ENCODE peak calls at places on chromosomes 1 and 21, in four cellular contexts. Q, B, M and Y are unnamed samples.

GRCh38 chr1:153490272-153491051 is 30.0 kb upstream of the S100A7 start:
- DNase-seq in Q (no peak), B (no peak), M (no peak), Y (peak)

GRCh38 chr1:165257969-165258459 is 98.5 kb downstream of the LMX1A start:
- DNase-seq in Q (peak), B (peak), M (peak), Y (peak)

GRCh38 chr1:183566026-183566425 is 24.2 kb downstream of the NCF2 start:
- DNase-seq in Q (no peak), B (no peak), M (no peak), Y (no peak)

GRCh38 chr1:163230827-163231226 is 28.1 kb upstream of the RGS5 start:
- DNase-seq in Q (no peak), B (no peak), M (no peak), Y (no peak)

GRCh38 chr1:54975709-54976108 is 4.7 kb upstream of the TMEM61 start:
- DNase-seq in Q (no peak), B (no peak), M (no peak), Y (no peak)

GRCh38 chr1:119713039-119713537 is 1.4 kb downstream of the PHGDH start:
- DNase-seq in Q (no peak), B (no peak), M (no peak), Y (no peak)

GRCh38 chr1:119549719-119550141 is 42.7 kb downstream of the HSD3B1 start:
- DNase-seq in Q (no peak), B (peak), M (peak), Y (peak)

GRCh38 chr1:228036701-228037231 is 30.0 kb downstream of the WNT3A start:
- DNase-seq in Q (no peak), B (no peak), M (no peak), Y (no peak)

GRCh38 chr1:97270508-97271307 is 549.1 kb downstream of the PTBP2 start:
- DNase-seq in Q (no peak), B (no peak), M (no peak), Y (no peak)

GRCh38 chr1:158799689-158800088 is 18.7 kb upstream of the OR6N2 start:
- DNase-seq in Q (no peak), B (no peak), M (peak), Y (no peak)

GRCh38 chr1:220281159-220281574 is 8.9 kb upstream of the RAB3GAP2 start:
- DNase-seq in Q (no peak), B (no peak), M (peak), Y (peak)

GRCh38 chr1:44832068-44832700 is 10.9 kb downstream of the PTCH2 start:
- DNase-seq in Q (no peak), B (no peak), M (peak), Y (peak)

GRCh38 chr1:236345728-236346127 is 48.4 kb upstream of the EDARADD start:
- DNase-seq in Q (no peak), B (peak), M (peak), Y (peak)

GRCh38 chr1:213138892-213139291 is 87.9 kb downstream of the RPS6KC1 start:
- DNase-seq in Q (no peak), B (no peak), M (peak), Y (no peak)

GRCh38 chr1:96538883-96539282 is 182.7 kb upstream of the PTBP2 start:
- DNase-seq in Q (no peak), B (no peak), M (no peak), Y (no peak)

GRCh38 chr1:39268906-39269305 is 64.4 kb downstream of the MACF1 start:
- DNase-seq in Q (no peak), B (no peak), M (no peak), Y (peak)

GRCh38 chr1:94947453-94947852 is 20.5 kb upstream of the CNN3 start:
- DNase-seq in Q (no peak), B (no peak), M (no peak), Y (no peak)

GRCh38 chr1:182595641-182596240 is 6.7 kb upstream of the RNASEL start:
- DNase-seq in Q (no peak), B (peak), M (peak), Y (peak)

GRCh38 chr1:224454337-224455055 is 19.9 kb upstream of the WDR26 start:
- DNase-seq in Q (no peak), B (peak), M (no peak), Y (no peak)

GRCh38 chr1:67618285-67619018 is 66.5 kb upstream of the GADD45A start:
- DNase-seq in Q (no peak), B (no peak), M (no peak), Y (no peak)

GRCh38 chr1:209367031-209367813 is 216.3 kb upstream of the CAMK1G start:
- DNase-seq in Q (no peak), B (no peak), M (no peak), Y (no peak)

GRCh38 chr21:39379986-39380891 is 31.4 kb upstream of the HMGN1 start:
- DNase-seq in Q (peak), B (peak), M (peak), Y (peak)

GRCh38 chr1:246301553-246302250 is 205.4 kb downstream of the SMYD3 start:
- DNase-seq in Q (no peak), B (no peak), M (no peak), Y (no peak)

GRCh38 chr1:11680270-11681070 is 478 bp downstream of the MAD2L2 start:
- DNase-seq in Q (no peak), B (no peak), M (no peak), Y (peak)

GRCh38 chr1:110495926-110496600 is 22.9 kb downstream of the KCNA10 start:
- DNase-seq in Q (no peak), B (peak), M (peak), Y (peak)
- TF ChIP-seq JUNB in Q (no peak), B (no peak), M (no peak), Y (no peak)

DNA sequence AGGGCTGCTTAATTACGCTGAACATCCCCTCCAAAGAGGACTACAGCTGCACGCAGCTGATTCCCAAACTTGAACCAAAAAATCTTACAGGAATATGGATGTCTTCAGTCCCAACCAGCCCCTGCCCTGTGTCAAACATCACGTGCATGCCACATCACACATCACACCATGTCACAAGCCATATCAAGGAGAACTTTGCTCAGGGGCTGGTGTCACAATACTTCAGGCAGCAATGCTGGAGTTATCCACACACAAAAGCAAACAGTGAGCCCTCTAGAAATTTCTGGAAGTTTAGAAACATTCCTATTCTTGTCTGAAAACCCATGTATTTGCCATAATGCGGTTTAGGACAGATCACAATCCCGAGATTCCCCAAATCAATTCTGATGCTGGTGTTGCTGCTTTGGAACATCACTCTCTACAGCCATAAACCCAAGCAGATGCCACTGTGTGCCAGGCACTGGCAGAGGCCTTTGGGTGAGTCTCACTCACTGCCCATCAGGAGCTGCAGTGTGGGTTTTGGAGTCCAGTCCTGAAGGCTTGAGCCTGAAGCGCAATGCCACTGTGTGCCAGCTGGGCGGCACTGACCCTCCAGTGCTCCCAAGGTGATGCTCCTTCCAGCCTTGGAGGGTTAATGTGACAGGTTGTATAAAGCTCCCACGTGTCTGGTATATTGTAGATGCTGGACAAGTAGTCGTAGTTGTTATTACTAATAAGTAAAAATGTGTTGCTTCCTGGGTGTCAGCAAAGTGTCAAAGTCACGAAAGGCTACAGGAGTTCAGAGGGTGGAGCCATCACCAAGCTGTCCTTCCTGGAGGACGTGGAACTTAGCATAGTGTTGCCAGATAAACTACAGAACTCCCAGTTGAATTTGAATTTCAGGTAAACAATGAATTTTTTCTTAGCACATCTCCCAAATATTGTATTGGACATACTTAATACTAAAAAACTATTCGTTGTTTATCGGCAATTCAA is 20.1 kb upstream of the EFNA1 start:
- DNase-seq in Q (no peak), B (peak), M (no peak), Y (no peak)
- TF ChIP-seq EZH2 in Q (no peak), B (no peak), M (no peak), Y (no peak)

GRCh38 chr1:17358557-17358956 is 13.4 kb upstream of the PADI6 start:
- DNase-seq in Q (no peak), B (no peak), M (no peak), Y (no peak)

GRCh38 chr1:17359031-17359430 is 13.0 kb upstream of the PADI6 start:
- DNase-seq in Q (no peak), B (no peak), M (peak), Y (peak)

GRCh38 chr1:17352419-17352909 is 19.5 kb upstream of the PADI6 start:
- DNase-seq in Q (no peak), B (no peak), M (no peak), Y (no peak)

GRCh38 chr1:17356387-17356992 is 15.5 kb upstream of the PADI6 start:
- DNase-seq in Q (no peak), B (no peak), M (no peak), Y (no peak)

GRCh38 chr1:17355898-17356297 is 16.1 kb upstream of the PADI6 start:
- DNase-seq in Q (no peak), B (no peak), M (no peak), Y (no peak)
- TF ChIP-seq JUNB in Q (no peak), B (no peak), M (no peak), Y (no peak)

GRCh38 chr1:4653328-4653660 is 1.1 kb upstream of the AJAP1 start:
- DNase-seq in Q (no peak), B (no peak), M (no peak), Y (no peak)

GRCh38 chr1:4655674-4656532 is 1.5 kb downstream of the AJAP1 start:
- DNase-seq in Q (no peak), B (no peak), M (peak), Y (no peak)

GRCh38 chr1:4656533-4657140 is 2.2 kb downstream of the AJAP1 start:
- DNase-seq in Q (no peak), B (no peak), M (no peak), Y (no peak)

GRCh38 chr1:4653796-4654715 is at the start of gene AJAP1:
- DNase-seq in Q (no peak), B (no peak), M (no peak), Y (no peak)

DNA sequence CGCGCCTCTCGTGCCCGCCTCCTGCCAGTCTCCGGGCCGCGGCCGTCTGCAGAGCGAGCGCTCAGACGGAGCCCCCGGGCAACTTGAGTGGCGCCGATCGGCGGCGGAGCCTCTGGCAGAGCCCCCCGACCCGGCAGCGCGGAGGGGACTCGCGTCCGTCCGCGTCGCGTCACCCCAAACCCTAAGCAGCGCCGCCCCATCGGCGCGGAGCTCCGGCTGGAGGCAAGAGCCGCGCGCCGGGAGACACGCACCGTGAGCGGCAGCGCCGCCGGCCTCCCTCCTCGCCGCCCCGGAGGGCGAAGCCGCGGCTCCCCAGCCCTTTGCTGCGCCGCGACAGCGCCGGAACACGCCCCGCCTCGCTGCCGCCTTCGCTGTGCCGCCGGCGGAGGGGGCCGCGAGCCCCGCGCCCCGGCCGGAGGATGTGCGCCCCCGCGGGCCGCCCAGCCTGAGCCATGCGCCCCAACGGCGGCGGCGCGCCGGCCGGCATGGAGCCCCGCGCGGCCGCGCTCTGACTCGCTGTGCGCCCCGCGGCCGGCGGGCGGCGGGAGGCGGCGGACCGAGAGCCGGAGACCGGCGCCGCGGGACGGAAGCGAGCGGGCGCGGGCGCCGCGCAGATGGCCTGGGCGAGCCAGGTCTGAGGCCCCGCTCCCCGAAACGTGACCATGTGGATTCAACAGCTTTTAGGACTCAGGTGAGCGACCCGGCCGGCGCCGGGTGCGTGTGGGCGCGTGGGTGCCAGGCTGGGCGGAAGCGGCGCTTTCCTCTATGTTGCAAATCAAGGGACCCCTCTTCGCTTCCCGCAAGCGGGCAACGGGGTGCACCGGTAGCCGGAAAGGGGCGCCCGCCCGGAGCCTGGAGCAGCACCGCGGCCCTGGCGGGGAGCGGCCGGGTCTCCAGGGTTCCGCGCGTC is 610 bp downstream of the AJAP1 start:
- DNase-seq in Q (no peak), B (no peak), M (no peak), Y (no peak)
- TF ChIP-seq EZH2 in Q (no peak), B (no peak), M (no peak), Y (no peak)

GRCh38 chr1:89703469-89703868 is 70.5 kb downstream of the LRRC8C start:
- DNase-seq in Q (no peak), B (no peak), M (peak), Y (no peak)

GRCh38 chr1:89702520-89703045 is 69.7 kb downstream of the LRRC8C start:
- DNase-seq in Q (no peak), B (no peak), M (no peak), Y (no peak)

GRCh38 chr1:89704014-89704413 is 71.1 kb downstream of the LRRC8C start:
- DNase-seq in Q (no peak), B (no peak), M (peak), Y (peak)

GRCh38 chr1:89699451-89699986 is 66.6 kb downstream of the LRRC8C start:
- DNase-seq in Q (no peak), B (no peak), M (no peak), Y (no peak)

DNA sequence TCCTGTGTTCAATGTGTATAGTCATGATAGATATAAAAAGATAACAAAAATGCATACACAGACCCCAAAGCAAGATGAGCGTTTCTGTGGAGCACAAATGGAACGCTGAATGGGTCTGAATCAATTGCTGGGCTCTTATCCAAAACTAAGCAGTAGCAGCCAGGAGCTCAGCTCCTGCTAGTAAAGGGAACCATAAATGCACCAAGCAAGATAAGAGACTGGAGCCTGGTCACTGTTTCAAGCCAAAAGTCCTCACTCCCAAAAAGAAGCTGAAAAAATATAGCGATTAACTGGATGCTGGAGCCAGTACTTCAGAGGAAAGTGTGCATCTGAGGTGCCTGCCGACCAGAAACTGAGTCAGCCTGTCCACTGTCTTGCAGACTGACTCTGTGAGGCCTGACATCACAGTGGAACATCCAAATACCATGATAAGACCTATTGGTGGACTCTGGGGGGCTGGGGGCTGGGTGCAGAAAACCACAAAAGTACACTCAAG is 68.9 kb downstream of the LRRC8C start:
- DNase-seq in Q (no peak), B (no peak), M (peak), Y (no peak)
- TF ChIP-seq JUNB in Q (no peak), B (no peak), M (no peak), Y (no peak)

DNA sequence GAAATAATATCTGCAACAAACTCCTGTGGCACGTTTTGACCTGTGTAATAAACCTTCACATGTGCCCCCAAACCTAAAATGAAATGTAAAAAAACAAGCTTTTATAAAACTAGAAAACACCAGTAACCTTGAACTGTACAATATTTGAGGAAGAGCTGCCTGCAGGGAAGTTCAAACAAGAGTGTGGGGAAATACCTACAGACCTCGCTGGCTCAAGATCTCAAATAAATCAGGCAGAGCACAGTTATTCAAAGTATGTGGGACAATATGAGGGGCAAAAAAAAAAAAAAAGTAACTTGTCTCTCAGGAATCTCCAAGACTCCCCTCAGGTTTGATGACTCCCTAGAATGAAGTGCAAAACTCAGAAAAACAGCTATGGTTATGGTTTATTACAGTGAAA is 37.9 kb upstream of the PPIH start:
- DNase-seq in Q (no peak), B (peak), M (no peak), Y (no peak)
- TF ChIP-seq EZH2 in Q (no peak), B (no peak), M (no peak), Y (no peak)

DNA sequence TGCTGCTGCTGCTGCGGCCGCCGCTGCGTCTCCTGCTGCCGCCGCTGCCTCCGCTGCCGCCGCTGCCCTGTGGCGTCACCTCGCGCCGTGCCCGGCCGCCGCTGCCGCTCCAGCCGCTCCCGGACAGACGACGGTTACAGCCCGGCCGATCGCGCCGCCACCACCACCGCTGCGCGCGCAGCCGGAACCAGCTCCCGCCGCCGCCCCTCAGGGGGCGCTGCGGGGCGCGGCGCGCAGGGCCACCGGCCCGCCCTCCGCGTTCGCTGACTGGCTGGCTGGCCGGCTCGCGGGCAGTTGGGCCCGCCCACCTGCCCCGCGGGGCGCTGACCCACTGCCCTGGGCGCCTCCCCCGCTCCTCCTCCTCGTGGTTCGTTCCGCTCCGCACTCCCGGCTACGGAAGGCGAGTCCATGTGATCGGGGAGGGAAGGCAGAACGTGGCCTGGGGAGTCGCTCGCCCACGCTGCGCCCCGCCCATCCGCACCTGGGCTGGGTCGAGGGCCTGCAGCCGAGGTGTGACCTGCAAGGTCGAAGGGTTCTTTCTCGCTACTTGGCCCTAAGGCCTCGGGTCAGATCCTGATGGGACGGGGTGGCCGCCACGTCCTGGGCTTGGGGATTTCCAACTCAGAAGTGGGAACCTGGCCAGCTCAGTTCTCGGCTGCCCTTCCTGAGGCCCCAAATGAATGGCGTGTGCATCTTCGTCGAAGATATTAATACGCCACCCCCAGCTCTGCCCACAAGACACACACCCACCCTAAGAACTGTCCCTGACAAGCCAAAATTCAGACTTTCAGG is at the start of gene PTP4A2:
- DNase-seq in Q (peak), B (peak), M (peak), Y (peak)
- TF ChIP-seq JUNB in Q (no peak), B (peak), M (no peak), Y (no peak)

GRCh38 chr1:26996024-26996423 is 2.5 kb downstream of the TRNP1 start:
- DNase-seq in Q (no peak), B (no peak), M (no peak), Y (peak)

GRCh38 chr1:26996665-26997064 is 3.2 kb downstream of the TRNP1 start:
- DNase-seq in Q (no peak), B (no peak), M (no peak), Y (peak)

GRCh38 chr1:26993237-26994019 is at the start of gene TRNP1:
- DNase-seq in Q (no peak), B (peak), M (peak), Y (peak)

GRCh38 chr1:26994772-26995625 is 1.5 kb downstream of the TRNP1 start:
- DNase-seq in Q (no peak), B (no peak), M (no peak), Y (peak)

GRCh38 chr1:26994020-26994745 is 691 bp downstream of the TRNP1 start:
- DNase-seq in Q (no peak), B (no peak), M (peak), Y (peak)
- TF ChIP-seq EZH2 in Q (no peak), B (no peak), M (no peak), Y (no peak)